ENCODE peak calls at places on chromosomes 4 and X, in six cellular contexts. F is K562, Y is spleen, W is upper lobe of left lung, I is IMR-90, U is HCT116. V is an unnamed sample.

GRCh38 chr4:150209140-150209829 is 131.0 kb downstream of the DCLK2 start:
- DNase-seq in F (peak), Y (no peak), W (no peak), I (peak), U (peak), V (peak)

GRCh38 chr4:158850800-158851644 is 82.2 kb downstream of the FNIP2 start:
- DNase-seq in F (peak), Y (no peak), W (no peak), I (peak), U (peak), V (peak)

GRCh38 chrX:134821370-134821769 is 163.1 kb upstream of the PLAC1 start:
- DNase-seq in F (no peak), Y (no peak), W (no peak), I (peak), U (no peak), V (peak)

GRCh38 chrX:7788334-7788733 is 54.6 kb upstream of the VCX start:
- DNase-seq in F (no peak), Y (no peak), W (no peak), I (no peak), U (no peak), V (no peak)

GRCh38 chr4:56360071-56360470 is 27.2 kb downstream of the AASDH start:
- DNase-seq in F (no peak), Y (no peak), W (no peak), I (peak), U (no peak), V (peak)

GRCh38 chr4:7976025-7976424 is 36.4 kb upstream of the AFAP1 start:
- DNase-seq in F (no peak), Y (no peak), W (no peak), I (no peak), U (no peak), V (no peak)

GRCh38 chrX:65902011-65902410 is 137.9 kb downstream of the VSIG4 start:
- DNase-seq in F (no peak), Y (no peak), W (no peak), I (no peak), U (no peak), V (no peak)

GRCh38 chr4:139943277-139943676 is 210.7 kb downstream of the MAML3 start:
- DNase-seq in F (no peak), Y (no peak), W (no peak), I (no peak), U (no peak), V (no peak)

GRCh38 chr4:77393981-77394380 is 211.6 kb upstream of the CXCL13 start:
- DNase-seq in F (no peak), Y (no peak), W (no peak), I (no peak), U (no peak), V (no peak)

GRCh38 chr4:142845293-142846070 is 619 bp downstream of the INPP4B start:
- DNase-seq in F (no peak), Y (peak), W (peak), I (no peak), U (no peak), V (no peak)

DNA sequence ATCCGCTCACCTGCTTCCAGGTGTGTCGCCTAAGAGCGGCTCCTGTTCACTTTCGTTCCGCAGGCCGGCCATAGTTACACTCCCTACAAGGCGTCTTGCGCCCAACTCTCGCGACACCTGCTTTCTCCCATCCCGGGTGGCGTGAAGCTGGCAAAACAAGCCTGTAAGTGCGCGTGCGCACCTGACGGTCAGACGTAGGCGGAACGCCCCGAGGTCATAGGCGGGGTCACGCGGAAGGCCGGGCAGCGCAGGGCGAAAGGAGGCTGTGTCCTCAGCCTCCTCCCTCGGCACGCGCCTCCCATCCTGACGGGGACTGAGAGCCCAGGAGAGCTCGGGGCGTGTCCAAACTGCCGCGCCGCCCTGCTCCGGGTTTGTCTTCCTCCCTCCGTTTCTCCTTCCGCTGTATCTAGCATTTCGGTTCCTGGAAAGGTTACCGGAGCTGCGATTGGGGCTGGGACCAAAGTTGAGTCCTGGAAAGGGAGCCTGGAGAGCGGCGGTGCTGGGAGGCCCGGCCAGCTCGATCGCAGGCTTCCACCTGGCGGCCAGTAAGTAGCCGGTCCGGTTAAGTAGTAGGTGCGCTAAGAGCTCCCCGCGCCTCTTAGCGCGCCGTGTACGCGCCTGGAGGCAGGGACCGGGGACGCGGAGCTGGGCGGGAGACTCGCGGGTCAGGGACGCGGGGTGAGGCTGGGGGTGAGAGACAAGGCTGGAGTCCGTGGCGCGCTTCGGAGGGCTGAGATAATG is at the start of the genes ABHD18 and MFSD8:
- DNase-seq in F (peak), Y (peak), W (peak), I (peak), U (peak), V (peak)
- TF ChIP-seq POLR2A in F (peak), Y (peak), W (no peak), I (peak), U (peak), V (peak)

DNA sequence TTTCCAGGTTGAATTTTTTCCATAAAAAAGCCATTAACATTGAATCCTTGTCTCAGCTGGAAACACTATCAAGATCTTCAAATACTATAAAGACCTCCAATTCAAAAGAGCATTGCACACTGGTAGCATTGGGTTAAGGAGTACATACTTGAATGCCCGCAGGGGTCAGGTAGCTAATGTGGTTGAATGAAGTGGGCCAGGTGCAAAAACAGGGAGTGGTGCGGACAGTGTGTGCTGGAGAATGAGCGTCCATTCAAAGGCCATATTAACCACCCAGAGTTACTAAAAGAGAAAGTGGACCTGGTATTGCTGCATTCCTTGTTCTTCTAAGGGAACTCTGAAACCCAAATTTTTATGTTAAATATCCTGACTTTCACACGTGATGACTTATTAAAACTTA is 91.6 kb downstream of the NYX start:
- DNase-seq in F (no peak), Y (no peak), W (no peak), I (no peak), U (no peak), V (no peak)
- TF ChIP-seq POLR2A in F (no peak), Y (no peak), W (no peak), I (no peak), U (no peak), V (no peak)

DNA sequence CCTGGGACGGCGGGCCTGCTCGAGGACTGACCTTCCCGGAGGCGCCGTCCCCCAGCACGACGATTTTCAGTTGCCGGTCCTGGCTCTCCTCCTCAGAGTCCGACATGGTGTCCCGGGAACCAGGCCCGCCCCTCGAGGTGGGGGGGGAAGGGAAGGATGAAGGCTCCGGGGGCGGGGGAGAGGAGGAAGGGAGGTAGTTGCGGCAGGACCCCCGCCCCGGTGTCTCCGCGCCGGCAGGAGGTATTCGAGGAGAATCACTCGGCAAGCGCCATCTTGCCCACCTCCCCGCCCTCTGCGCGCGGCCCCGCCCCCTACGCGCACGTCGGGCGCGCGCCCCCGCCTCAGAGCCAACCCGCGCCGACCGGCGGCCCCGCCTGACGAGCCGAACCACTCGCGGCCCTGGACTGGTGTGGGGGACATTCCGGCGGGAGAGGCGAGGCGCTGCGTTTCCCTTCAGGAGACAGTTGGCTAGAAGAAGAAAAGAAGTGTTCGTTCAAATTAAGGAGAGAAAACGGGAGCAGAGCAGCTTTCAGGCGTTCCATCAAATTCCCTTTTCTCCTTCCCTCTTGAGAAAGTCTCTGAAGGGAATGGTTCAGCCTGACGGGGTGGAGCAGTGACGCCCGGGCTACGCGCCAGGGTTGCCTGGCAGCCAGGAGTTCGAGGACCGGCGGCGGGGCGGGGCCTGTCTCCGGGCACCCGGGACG is at the start of gene RAB28:
- DNase-seq in F (peak), Y (peak), W (peak), I (peak), U (peak), V (peak)
- TF ChIP-seq POLR2A in F (peak), Y (peak), W (no peak), I (peak), U (peak), V (peak)

DNA sequence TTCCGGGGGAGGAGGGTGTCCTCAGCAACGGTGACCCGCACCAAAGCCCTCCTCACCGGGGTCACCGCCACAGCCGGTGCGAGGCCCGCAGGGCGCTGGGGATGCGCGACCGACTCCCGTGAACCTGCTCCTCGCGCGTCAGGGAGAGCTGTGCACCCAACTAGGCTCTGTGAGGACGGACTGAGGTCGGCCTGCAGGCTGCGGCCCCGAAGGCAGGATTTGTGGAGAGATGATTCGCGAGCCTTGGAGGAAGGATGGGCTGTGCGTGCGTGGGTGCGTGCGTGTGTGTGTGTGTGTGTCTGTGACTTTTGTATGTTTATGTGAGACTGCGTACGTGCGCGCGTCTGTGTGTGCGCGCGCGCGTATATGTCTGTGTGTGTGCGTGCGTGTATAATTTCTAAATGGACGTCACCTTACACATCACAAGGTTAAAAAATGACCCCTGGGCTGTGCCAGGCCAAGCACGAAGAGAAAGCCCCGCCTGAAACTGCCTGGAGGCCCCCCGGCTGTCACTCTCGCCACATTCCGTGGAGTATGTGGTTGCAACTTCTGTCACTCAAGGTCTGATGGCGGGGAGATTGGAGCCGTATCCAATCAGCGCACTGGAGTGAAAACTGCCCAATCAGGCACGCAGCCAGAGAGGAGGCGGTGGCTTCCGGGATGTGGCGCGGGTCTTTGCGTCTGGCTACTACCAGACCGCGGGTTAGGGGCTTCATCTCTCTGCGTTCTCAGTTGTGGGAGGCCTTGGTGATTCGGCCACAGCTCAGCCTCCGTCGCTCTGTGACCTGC is at the start of gene ZNF141:
- DNase-seq in F (no peak), Y (peak), W (peak), I (peak), U (no peak), V (peak)
- TF ChIP-seq POLR2A in F (no peak), Y (no peak), W (no peak), I (peak), U (no peak), V (no peak)

V was measured in NB4.